ENCODE peak calls at places on chromosomes 2 and 18, in five cellular contexts. N, O, W, K and R are unnamed samples.

GRCh38 chr18:55487997-55488396 is 100.0 kb downstream of the TCF4 start:
- DNase-seq in N (no peak), O (no peak), W (no peak), K (no peak), R (no peak)

GRCh38 chr2:8575810-8576423 is 105.9 kb upstream of the ID2 start:
- DNase-seq in N (no peak), O (no peak), W (no peak), K (no peak), R (no peak)

GRCh38 chr18:4068552-4069158 is 386.5 kb downstream of the DLGAP1 start:
- DNase-seq in N (peak), O (peak), W (peak), K (no peak), R (no peak)

GRCh38 chr2:126657146-126657635 is 1.2 kb downstream of the GYPC start:
- DNase-seq in N (peak), O (peak), W (peak), K (peak), R (no peak)

GRCh38 chr18:47601608-47602272 is 328.7 kb downstream of the SMAD2 start:
- DNase-seq in N (peak), O (no peak), W (no peak), K (no peak), R (no peak)

GRCh38 chr2:108323619-108324018 is 34.9 kb downstream of the SULT1C2 start:
- DNase-seq in N (no peak), O (no peak), W (peak), K (no peak), R (no peak)

GRCh38 chr18:950882-951539 is 46.3 kb downstream of the ADCYAP1 start:
- DNase-seq in N (no peak), O (no peak), W (no peak), K (no peak), R (no peak)

GRCh38 chr2:109612991-109613921 is 510 bp downstream of the SEPTIN10 start:
- DNase-seq in N (peak), O (peak), W (peak), K (no peak), R (peak)

GRCh38 chr18:30903566-30903965 is 139.0 kb downstream of the DSC3 start:
- DNase-seq in N (no peak), O (no peak), W (peak), K (no peak), R (no peak)

GRCh38 chr2:241772063-241772499 is 4.5 kb upstream of the GAL3ST2 start:
- DNase-seq in N (no peak), O (no peak), W (no peak), K (no peak), R (no peak)

GRCh38 chr2:119958642-119959268 is 54.1 kb upstream of the EPB41L5 start:
- DNase-seq in N (no peak), O (no peak), W (peak), K (no peak), R (no peak)

GRCh38 chr2:194549387-194549786 is 1107.6 kb upstream of the SLC39A10 start:
- DNase-seq in N (no peak), O (no peak), W (no peak), K (no peak), R (no peak)

GRCh38 chr2:189511210-189511609 is 69.4 kb downstream of the SLC40A1 start:
- DNase-seq in N (no peak), O (no peak), W (no peak), K (no peak), R (no peak)

GRCh38 chr2:171042253-171042969 is 113.4 kb downstream of the GORASP2 start:
- DNase-seq in N (no peak), O (no peak), W (no peak), K (no peak), R (no peak)

GRCh38 chr2:58046335-58046584 is 346 bp upstream of the VRK2 start:
- DNase-seq in N (no peak), O (no peak), W (no peak), K (no peak), R (no peak)

GRCh38 chr2:126900646-126901319 is 2.1 kb downstream of the TEX51 start:
- DNase-seq in N (no peak), O (no peak), W (no peak), K (no peak), R (no peak)

GRCh38 chr2:28394331-28394877 is 1.7 kb downstream of the FOSL2 start:
- DNase-seq in N (no peak), O (no peak), W (peak), K (no peak), R (no peak)

GRCh38 chr2:136310005-136310495 is 192.1 kb upstream of the CXCR4 start:
- DNase-seq in N (no peak), O (no peak), W (no peak), K (no peak), R (no peak)

GRCh38 chr2:2828774-2829368 is 497.8 kb upstream of the MYT1L start:
- DNase-seq in N (no peak), O (peak), W (no peak), K (no peak), R (no peak)

GRCh38 chr2:218245214-218245613 is 15.6 kb upstream of the GPBAR1 start:
- DNase-seq in N (no peak), O (no peak), W (no peak), K (no peak), R (no peak)

GRCh38 chr2:113080134-113080533 is 12.4 kb downstream of the IL1F10 start:
- DNase-seq in N (peak), O (peak), W (peak), K (peak), R (no peak)

GRCh38 chr2:209985879-209986278 is 16.6 kb upstream of the RPE start:
- DNase-seq in N (no peak), O (no peak), W (no peak), K (no peak), R (no peak)

GRCh38 chr2:15262792-15263191 is 298.3 kb downstream of the NBAS start:
- DNase-seq in N (no peak), O (no peak), W (no peak), K (no peak), R (no peak)

GRCh38 chr2:234375481-234375880 is 121.4 kb downstream of the ARL4C start:
- DNase-seq in N (no peak), O (no peak), W (no peak), K (no peak), R (no peak)

GRCh38 chr2:124027182-124027581 is 2.1 kb downstream of the CNTNAP5 start:
- DNase-seq in N (peak), O (peak), W (peak), K (no peak), R (peak)

GRCh38 chr18:25876334-25876979 is 214.0 kb downstream of the SS18 start:
- DNase-seq in N (peak), O (no peak), W (no peak), K (no peak), R (no peak)

GRCh38 chr18:22847392-22847791 is 85.7 kb upstream of the RBBP8 start:
- DNase-seq in N (no peak), O (peak), W (peak), K (no peak), R (no peak)

GRCh38 chr2:126839711-126840110 is 59.0 kb upstream of the TEX51 start:
- DNase-seq in N (no peak), O (no peak), W (no peak), K (no peak), R (no peak)

GRCh38 chr2:232028631-232029030 is 67.1 kb downstream of the DIS3L2 start:
- DNase-seq in N (no peak), O (no peak), W (no peak), K (no peak), R (no peak)

GRCh38 chr2:20576598-20577115 is 74.2 kb downstream of the HS1BP3 start:
- DNase-seq in N (no peak), O (no peak), W (peak), K (no peak), R (no peak)

GRCh38 chr2:27792759-27793158 is 21.2 kb downstream of the MRPL33 start:
- DNase-seq in N (no peak), O (peak), W (peak), K (no peak), R (no peak)

GRCh38 chr2:85823951-85824350 is 64.8 kb downstream of the ST3GAL5 start:
- DNase-seq in N (no peak), O (no peak), W (no peak), K (no peak), R (no peak)

GRCh38 chr2:57443985-57444501 is 602.6 kb upstream of the VRK2 start:
- DNase-seq in N (no peak), O (no peak), W (peak), K (no peak), R (no peak)

GRCh38 chr2:233341296-233341695 is 13.0 kb upstream of the DGKD start:
- DNase-seq in N (no peak), O (no peak), W (no peak), K (no peak), R (no peak)